ENCODE peak calls at places on chromosomes 6 and 20, in seven cellular contexts. One of them, this sample, is unnamed.

GRCh38 chr6:456358-456857 is 64.9 kb downstream of the IRF4 start:
- DNase-seq in neural crest cell: no peak
- DNase-seq in cardiac muscle cell: no peak
- DNase-seq in EL: no peak
- DNase-seq in right cardiac atrium: no peak
- DNase-seq in NCI-H524: no peak
- DNase-seq in upper lobe of right lung: no peak
- DNase-seq in this sample: no peak

GRCh38 chr20:19947611-19948264 is 69.4 kb upstream of the NAA20 start:
- DNase-seq in neural crest cell: no peak
- DNase-seq in cardiac muscle cell: peak; percentile 76
- DNase-seq in EL: peak; percentile 32
- DNase-seq in right cardiac atrium: no peak
- DNase-seq in NCI-H524: no peak
- DNase-seq in upper lobe of right lung: no peak
- DNase-seq in this sample: no peak

GRCh38 chr20:32354592-32355416 is 3.3 kb upstream of the ASXL1 start:
- DNase-seq in neural crest cell: no peak
- DNase-seq in cardiac muscle cell: peak; percentile 56
- DNase-seq in EL: peak; percentile 92
- DNase-seq in right cardiac atrium: no peak
- DNase-seq in NCI-H524: peak; percentile 18
- DNase-seq in upper lobe of right lung: no peak
- DNase-seq in this sample: no peak

GRCh38 chr20:57773059-57773815 is 63.4 kb upstream of the PMEPA1 start:
- DNase-seq in neural crest cell: no peak
- DNase-seq in cardiac muscle cell: no peak
- DNase-seq in EL: no peak
- DNase-seq in right cardiac atrium: no peak
- DNase-seq in NCI-H524: no peak
- DNase-seq in upper lobe of right lung: no peak
- DNase-seq in this sample: no peak

GRCh38 chr6:160080097-160080496 is 41.5 kb upstream of the SLC22A1 start:
- DNase-seq in neural crest cell: no peak
- DNase-seq in cardiac muscle cell: no peak
- DNase-seq in EL: no peak
- DNase-seq in right cardiac atrium: no peak
- DNase-seq in NCI-H524: no peak
- DNase-seq in upper lobe of right lung: no peak
- DNase-seq in this sample: no peak

GRCh38 chr20:55160022-55160421 is 684.6 kb downstream of the DOK5 start:
- DNase-seq in neural crest cell: no peak
- DNase-seq in cardiac muscle cell: no peak
- DNase-seq in EL: no peak
- DNase-seq in right cardiac atrium: no peak
- DNase-seq in NCI-H524: no peak
- DNase-seq in upper lobe of right lung: no peak
- DNase-seq in this sample: no peak

GRCh38 chr20:62162765-62163484 is 19.4 kb downstream of the SS18L1 start:
- DNase-seq in neural crest cell: no peak
- DNase-seq in cardiac muscle cell: no peak
- DNase-seq in EL: no peak
- DNase-seq in right cardiac atrium: peak; percentile 64
- DNase-seq in NCI-H524: no peak
- DNase-seq in upper lobe of right lung: no peak
- DNase-seq in this sample: no peak

GRCh38 chr20:14336667-14337066 is 745 bp downstream of the FLRT3 start:
- DNase-seq in neural crest cell: no peak
- DNase-seq in cardiac muscle cell: peak; percentile 2
- DNase-seq in EL: no peak
- DNase-seq in right cardiac atrium: no peak
- DNase-seq in NCI-H524: peak; percentile 89
- DNase-seq in upper lobe of right lung: no peak
- DNase-seq in this sample: no peak

GRCh38 chr6:43442935-43443334 is 12.4 kb downstream of the DLK2 start:
- DNase-seq in neural crest cell: no peak
- DNase-seq in cardiac muscle cell: no peak
- DNase-seq in EL: no peak
- DNase-seq in right cardiac atrium: no peak
- DNase-seq in NCI-H524: no peak
- DNase-seq in upper lobe of right lung: no peak
- DNase-seq in this sample: no peak

GRCh38 chr6:54135665-54136370 is 24.6 kb downstream of the MLIP start:
- DNase-seq in neural crest cell: no peak
- DNase-seq in cardiac muscle cell: peak; percentile 86
- DNase-seq in EL: peak; percentile 38
- DNase-seq in right cardiac atrium: no peak
- DNase-seq in NCI-H524: no peak
- DNase-seq in upper lobe of right lung: no peak
- DNase-seq in this sample: no peak

GRCh38 chr20:4978050-4978918 is 23.0 kb downstream of the SLC23A2 start:
- DNase-seq in neural crest cell: no peak
- DNase-seq in cardiac muscle cell: peak; percentile 48
- DNase-seq in EL: no peak
- DNase-seq in right cardiac atrium: no peak
- DNase-seq in NCI-H524: peak; percentile 64
- DNase-seq in upper lobe of right lung: no peak
- DNase-seq in this sample: no peak

GRCh38 chr6:66605011-66605410 is 898.0 kb upstream of the EYS start:
- DNase-seq in neural crest cell: no peak
- DNase-seq in cardiac muscle cell: peak; percentile 9
- DNase-seq in EL: no peak
- DNase-seq in right cardiac atrium: no peak
- DNase-seq in NCI-H524: no peak
- DNase-seq in upper lobe of right lung: no peak
- DNase-seq in this sample: no peak

This sample was measured in dorsolateral prefrontal cortex.